ENCODE peak calls at places on chromosomes 6 and 20, in seven cellular contexts. N is fibroblast of lung, W is AG04449, E is WERI-Rb-1, B is cardiac fibroblast, S is tibial artery, I is psoas muscle. P is an unnamed sample.

GRCh38 chr20:62860924-62861691 is 514 bp downstream of the TCFL5 start:
- DNase-seq in B (no peak), N (peak), W (no peak), S (no peak), E (no peak), I (peak), P (peak)

GRCh38 chr6:39240155-39240757 is 11.0 kb upstream of the KCNK5 start:
- DNase-seq in E (no peak), W (no peak), B (no peak), N (no peak), S (no peak), I (no peak), P (no peak)

GRCh38 chr6:137256350-137257128 is 37.4 kb upstream of the IFNGR1 start:
- DNase-seq in S (no peak), I (no peak), B (no peak), E (no peak), N (no peak), W (no peak), P (no peak)

GRCh38 chr20:17525650-17526049 is 5.5 kb downstream of the BFSP1 start:
- DNase-seq in W (no peak), B (peak), I (no peak), N (peak), S (no peak), E (peak), P (no peak)

GRCh38 chr6:33840064-33840926 is 36.5 kb upstream of the MLN start:
- DNase-seq in S (peak), W (peak), N (peak), I (no peak), E (peak), B (peak), P (peak)

GRCh38 chr6:16803294-16804006 is 42.2 kb upstream of the ATXN1 start:
- DNase-seq in B (peak), W (peak), E (peak), N (peak), I (no peak), S (no peak), P (no peak)

GRCh38 chr6:134080171-134080795 is 27.9 kb upstream of the SLC2A12 start:
- DNase-seq in E (no peak), N (peak), B (no peak), S (no peak), I (no peak), W (no peak), P (no peak)

GRCh38 chr6:110310861-110311446 is 47.2 kb downstream of the METTL24 start:
- DNase-seq in S (no peak), E (no peak), B (no peak), W (no peak), I (no peak), N (no peak), P (no peak)

GRCh38 chr6:41494212-41495115 is 51.7 kb upstream of the FOXP4 start:
- DNase-seq in N (peak), W (no peak), B (peak), E (peak), I (no peak), S (no peak), P (no peak)

GRCh38 chr20:59823860-59824259 is 109.6 kb downstream of the SYCP2 start:
- DNase-seq in B (no peak), I (no peak), S (no peak), W (no peak), E (no peak), N (no peak), P (no peak)

GRCh38 chr6:24600903-24601302 is 45.1 kb downstream of the KIAA0319 start:
- DNase-seq in N (no peak), S (no peak), W (no peak), B (no peak), I (no peak), E (no peak), P (no peak)

GRCh38 chr20:51631011-51631950 is 88.8 kb upstream of the NFATC2 start:
- DNase-seq in B (peak), I (peak), N (peak), E (no peak), W (peak), S (peak), P (peak)

GRCh38 chr6:31126416-31127175 is 6.3 kb upstream of the CDSN start:
- DNase-seq in E (no peak), S (no peak), B (no peak), W (no peak), I (no peak), N (no peak), P (no peak)

GRCh38 chr6:91434135-91434534 is 847.3 kb upstream of the MAP3K7 start:
- DNase-seq in W (no peak), B (no peak), N (peak), I (no peak), E (no peak), S (no peak), P (no peak)

GRCh38 chr6:155327326-155328073 is 13.2 kb upstream of the TFB1M start:
- DNase-seq in W (peak), E (peak), S (peak), B (peak), I (peak), N (peak), P (peak)

GRCh38 chr6:131519670-131520436 is 53.2 kb upstream of the ARG1 start:
- DNase-seq in N (peak), I (no peak), E (peak), S (no peak), B (peak), W (no peak), P (peak)

GRCh38 chr6:91135406-91135805 is 548.5 kb upstream of the MAP3K7 start:
- DNase-seq in S (no peak), I (no peak), B (no peak), N (no peak), E (no peak), W (no peak), P (no peak)

GRCh38 chr6:137680678-137681346 is 186.2 kb upstream of the TNFAIP3 start:
- DNase-seq in W (no peak), B (peak), E (no peak), N (peak), S (no peak), I (no peak), P (no peak)

GRCh38 chr6:21984551-21984950 is 312.3 kb downstream of the PRL start:
- DNase-seq in S (no peak), I (no peak), N (peak), W (no peak), B (no peak), E (no peak), P (peak)

GRCh38 chr6:162777091-162777490 is 49.3 kb downstream of the PACRG start:
- DNase-seq in N (no peak), W (no peak), S (no peak), E (no peak), B (no peak), I (no peak), P (no peak)

GRCh38 chr6:147509900-147510299 is 1.4 kb downstream of the SAMD5 start:
- DNase-seq in B (no peak), N (no peak), S (no peak), E (no peak), W (no peak), I (no peak), P (no peak)

GRCh38 chr6:56764081-56764566 is 121.4 kb upstream of the DST start:
- DNase-seq in B (peak), I (no peak), W (no peak), S (no peak), N (peak), E (peak), P (peak)

GRCh38 chr6:134060491-134061106 is 8.2 kb upstream of the SLC2A12 start:
- DNase-seq in S (no peak), E (no peak), I (no peak), W (no peak), N (peak), B (peak), P (peak)

GRCh38 chr6:137850816-137851602 is 16.1 kb upstream of the TNFAIP3 start:
- DNase-seq in N (no peak), S (no peak), B (no peak), W (no peak), I (no peak), E (no peak), P (no peak)

GRCh38 chr6:106145144-106145543 is 59.0 kb downstream of the PRDM1 start:
- DNase-seq in B (no peak), S (no peak), N (no peak), E (no peak), I (no peak), W (no peak), P (no peak)

GRCh38 chr20:1813101-1813529 is 82.1 kb upstream of the SIRPA start:
- DNase-seq in E (no peak), I (peak), W (peak), N (peak), S (peak), B (peak), P (peak)

GRCh38 chr20:38658879-38659612 is 57.4 kb downstream of the ARHGAP40 start:
- DNase-seq in N (no peak), S (no peak), E (peak), I (no peak), B (peak), W (no peak), P (no peak)

GRCh38 chr20:47303736-47304135 is 52.8 kb downstream of the ZMYND8 start:
- DNase-seq in S (no peak), E (no peak), W (no peak), B (no peak), I (no peak), N (no peak), P (no peak)

GRCh38 chr6:98487612-98488011 is 346.8 kb upstream of the POU3F2 start:
- DNase-seq in E (peak), B (no peak), S (no peak), I (no peak), W (no peak), N (no peak), P (no peak)

GRCh38 chr6:169169375-169169774 is 84.3 kb downstream of the THBS2 start:
- DNase-seq in S (no peak), B (peak), E (no peak), N (no peak), W (no peak), I (no peak), P (peak)

GRCh38 chr20:7291946-7292345 is 524.5 kb downstream of the BMP2 start:
- DNase-seq in W (no peak), S (no peak), I (no peak), E (no peak), N (peak), B (no peak), P (no peak)

GRCh38 chr6:24859608-24860007 is 60.9 kb upstream of the ARMH2 start:
- DNase-seq in S (no peak), E (no peak), N (no peak), W (no peak), I (no peak), B (no peak), P (peak)

GRCh38 chr20:7503501-7503900 is 436.8 kb downstream of the HAO1 start:
- DNase-seq in W (no peak), S (no peak), E (no peak), I (no peak), B (peak), N (peak), P (peak)

GRCh38 chr20:19886666-19887288 is 128.7 kb downstream of the RIN2 start:
- DNase-seq in W (no peak), I (no peak), S (no peak), N (peak), B (peak), E (no peak), P (no peak)

GRCh38 chr20:50911030-50911429 is 20.2 kb downstream of the ADNP start:
- DNase-seq in N (peak), W (peak), B (no peak), I (no peak), E (no peak), S (no peak), P (peak)

GRCh38 chr6:1593958-1594314 is 15.8 kb upstream of the FOXC1 start:
- DNase-seq in B (no peak), I (no peak), W (no peak), E (no peak), S (no peak), N (no peak), P (no peak)
- H3K4me3 ChIP-seq in B (no peak), I (no peak), W (no peak), E (no peak), S (no peak), N (no peak), P (no peak)

DNA sequence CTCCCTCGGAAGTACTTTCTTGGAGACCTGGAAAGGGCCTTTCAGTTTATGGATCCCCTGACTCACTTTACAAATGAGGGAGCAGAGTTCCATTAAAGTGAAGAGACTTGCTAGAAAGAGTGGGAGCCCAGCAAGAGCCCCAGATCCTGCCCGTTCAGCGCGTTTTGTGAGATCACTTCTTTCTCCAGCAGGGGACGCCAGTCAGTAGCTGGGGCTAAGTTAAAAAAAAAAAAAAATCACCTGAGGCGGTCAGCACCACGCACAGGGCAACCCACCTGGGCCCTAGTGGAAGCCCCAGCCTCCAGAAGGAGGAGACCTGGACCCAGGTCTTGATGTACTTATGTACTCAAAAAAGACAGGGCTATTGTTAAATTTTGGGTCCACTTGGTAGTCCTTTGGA is 274.5 kb upstream of the RNF24 start:
- DNase-seq in W (no peak), B (no peak), I (no peak), S (no peak), E (no peak), N (no peak), P (no peak)
- TF ChIP-seq CTCF in W (no peak), B (peak), I (no peak), S (no peak), E (no peak), N (no peak), P (no peak)

DNA sequence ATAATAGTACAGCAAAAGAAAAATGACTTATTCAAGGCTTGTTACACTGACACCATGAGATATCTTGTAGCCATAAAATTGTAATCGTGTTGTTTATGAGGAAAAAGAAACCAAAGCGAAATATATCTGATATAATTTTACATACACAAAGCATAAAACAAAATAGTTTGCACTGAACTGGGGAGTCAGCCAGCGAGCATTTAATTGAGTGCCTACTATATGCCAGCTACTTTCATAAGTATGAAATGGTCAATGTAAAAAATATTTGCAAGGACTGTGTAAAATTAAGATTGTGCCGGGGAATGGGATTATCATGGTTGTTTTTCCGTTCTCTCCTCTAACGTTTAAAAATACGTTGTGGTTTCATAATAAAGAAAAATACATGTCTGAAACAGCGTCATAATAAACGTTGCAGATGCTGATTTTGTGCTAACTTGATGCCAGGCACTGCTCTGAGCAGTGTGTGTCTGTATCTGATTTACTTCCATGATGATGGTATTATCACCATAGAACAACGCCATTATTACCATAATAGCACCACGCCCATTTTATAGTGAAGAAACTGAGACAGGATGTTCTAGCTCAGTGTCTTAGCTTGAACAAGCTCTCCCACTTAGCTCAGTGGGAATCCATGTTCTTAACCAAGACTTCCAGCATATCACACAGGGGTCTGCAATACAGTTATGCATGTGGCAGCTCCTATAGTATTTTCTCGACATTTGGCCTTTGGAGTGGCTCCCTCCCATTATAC is 144.6 kb downstream of the BCAS1 start:
- DNase-seq in B (no peak), W (no peak), E (no peak), I (no peak), S (no peak), N (no peak), P (no peak)
- H3K4me3 ChIP-seq in B (no peak), W (no peak), E (no peak), I (no peak), S (no peak), N (no peak), P (no peak)

DNA sequence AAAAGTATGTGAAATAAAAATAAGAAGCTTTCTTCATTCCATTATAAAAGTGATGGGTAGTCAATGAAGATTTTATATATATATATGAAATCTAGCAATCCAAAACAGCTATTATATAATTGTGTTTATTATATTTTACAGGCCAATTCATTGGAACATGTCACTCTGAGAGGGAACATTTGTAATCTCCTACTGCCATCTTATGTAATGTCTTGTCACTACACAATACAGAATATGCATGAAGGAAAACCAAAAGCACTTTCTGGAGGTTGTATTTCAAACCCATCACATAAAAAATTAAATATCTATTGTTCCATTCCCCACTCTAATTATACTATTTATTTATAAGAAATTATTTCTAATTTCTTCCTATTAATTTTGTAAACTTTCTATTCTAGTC is 31.5 kb upstream of the IRAK1BP1 start:
- DNase-seq in B (peak), W (no peak), N (no peak), E (no peak), I (no peak), S (no peak), P (peak)
- TF ChIP-seq CTCF in B (peak), W (no peak), N (no peak), E (peak), I (no peak), S (no peak), P (peak)

DNA sequence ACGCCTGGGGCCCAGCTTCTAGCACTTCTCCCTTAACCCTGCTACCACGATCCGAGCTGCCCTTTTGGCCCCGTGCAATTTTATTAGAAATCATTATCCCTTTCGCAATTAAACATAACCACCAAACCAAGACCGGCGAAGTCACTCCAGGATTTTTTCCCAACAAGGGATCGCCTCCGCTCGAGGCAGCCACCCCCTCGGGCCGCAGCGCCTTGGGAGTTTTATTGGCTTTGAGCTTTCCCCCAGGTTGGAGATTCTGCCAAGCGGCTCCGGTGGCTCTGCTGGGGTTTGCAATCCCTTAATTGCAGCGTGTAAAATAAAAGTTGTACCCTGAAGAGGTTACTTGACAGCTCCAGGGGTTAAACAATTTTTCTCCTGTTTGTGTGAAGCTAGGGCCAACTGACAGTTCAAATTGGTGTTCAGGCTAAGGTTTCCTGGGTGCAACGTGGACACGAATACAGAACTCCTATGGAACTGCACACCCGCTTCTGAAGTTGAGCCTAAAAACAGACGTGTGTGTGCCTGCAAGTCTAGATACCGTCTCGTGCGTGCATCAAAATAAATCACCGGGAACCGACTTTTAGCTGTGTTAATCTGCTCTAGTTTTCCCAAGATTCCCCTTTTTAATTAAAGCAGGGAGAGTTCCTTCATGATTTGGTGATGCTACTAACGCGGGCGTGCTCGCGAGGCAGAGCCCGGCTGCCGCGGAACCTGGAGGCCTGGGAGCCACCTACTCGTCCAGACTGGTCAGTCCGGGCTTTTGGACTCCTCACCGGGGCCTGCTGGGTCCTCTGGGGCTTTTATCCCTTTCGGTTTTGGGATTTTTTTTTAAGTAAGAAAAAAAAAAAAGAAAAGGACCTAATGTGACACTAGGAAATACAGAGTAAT is 963 bp upstream of the TFAP2A start:
- DNase-seq in B (no peak), W (no peak), S (no peak), I (no peak), N (no peak), E (no peak), P (no peak)
- H3K4me3 ChIP-seq in B (no peak), W (peak), S (no peak), I (no peak), N (no peak), E (peak), P (peak)

GRCh38 chr6:138945354-138945753 is 42.7 kb downstream of the REPS1 start:
- DNase-seq in W (no peak), S (no peak), B (no peak), I (no peak), N (no peak), E (peak), P (no peak)
- TF ChIP-seq CTCF in W (no peak), S (no peak), B (peak), I (no peak), N (no peak), E (peak), P (peak)

GRCh38 chr6:44072959-44073611 is 54.2 kb downstream of the MRPL14 start:
- DNase-seq in S (peak), B (peak), W (no peak), I (peak), N (peak), E (peak), P (peak)

GRCh38 chr6:44073612-44074382 is 53.5 kb downstream of the MRPL14 start:
- DNase-seq in N (no peak), E (peak), I (no peak), W (no peak), S (no peak), B (no peak), P (peak)

GRCh38 chr6:44076016-44076365 is 51.3 kb downstream of the MRPL14 start:
- DNase-seq in N (no peak), E (no peak), W (no peak), I (no peak), B (no peak), S (no peak), P (no peak)

GRCh38 chr6:44075137-44076015 is 51.9 kb downstream of the MRPL14 start:
- DNase-seq in B (no peak), S (no peak), N (no peak), I (peak), E (no peak), W (no peak), P (no peak)

GRCh38 chr6:44074383-44075136 is 52.7 kb downstream of the MRPL14 start:
- DNase-seq in B (peak), I (peak), S (peak), W (no peak), E (peak), N (peak), P (peak)
- H3K4me3 ChIP-seq in B (peak), I (peak), S (no peak), W (no peak), E (peak), N (no peak), P (peak)